ENCODE peak calls at places on chromosomes 1 and 21, in ten cellular contexts. I, F, A, L, X, T, G, W, M and S are unnamed samples.

GRCh38 chr1:156020293-156021086 is at the start of gene SSR2:
- DNase-seq in I (peak; percentile 92), F (peak; percentile 93), A (peak; percentile 85), L (peak; percentile 95), X (peak; percentile 82), T (peak; percentile 96), G (peak; percentile 35), W (peak; percentile 88), M (peak; percentile 82), S (peak; percentile 93)

GRCh38 chr1:67367370-67368345 is 60.0 kb downstream of the IL12RB2 start:
- DNase-seq in I (no peak), F (no peak), A (peak; percentile 31), L (peak; percentile 67), X (no peak), T (no peak), G (no peak), W (no peak), M (no peak), S (no peak)

GRCh38 chr1:53197301-53198205 is 929 bp downstream of the CPT2 start:
- DNase-seq in I (peak; percentile 43), F (no peak), A (no peak), L (peak; percentile 58), X (no peak), T (no peak), G (no peak), W (no peak), M (no peak), S (no peak)

GRCh38 chr1:204445860-204446412 is 34.3 kb upstream of the PPP1R15B start:
- DNase-seq in I (peak; percentile 76), F (peak; percentile 60), A (no peak), L (no peak), X (peak; percentile 66), T (peak; percentile 77), G (peak; percentile 14), W (peak; percentile 75), M (peak; percentile 73), S (no peak)

GRCh38 chr1:52892424-52892823 is 29.1 kb downstream of the ECHDC2 start:
- DNase-seq in I (no peak), F (no peak), A (no peak), L (no peak), X (no peak), T (no peak), G (no peak), W (no peak), M (no peak), S (no peak)

GRCh38 chr1:241408170-241408569 is 51.2 kb upstream of the RGS7 start:
- DNase-seq in I (peak; percentile 8), F (no peak), A (no peak), L (no peak), X (no peak), T (peak; percentile 47), G (no peak), W (no peak), M (no peak), S (no peak)

GRCh38 chr1:232590742-232591082 is 39.2 kb downstream of the SIPA1L2 start:
- DNase-seq in I (no peak), F (no peak), A (no peak), L (no peak), X (no peak), T (no peak), G (no peak), W (no peak), M (no peak), S (no peak)

GRCh38 chr21:26199471-26199870 is 28.9 kb upstream of the APP start:
- DNase-seq in I (no peak), F (no peak), A (no peak), L (no peak), X (no peak), T (no peak), G (no peak), W (no peak), M (no peak), S (no peak)

GRCh38 chr1:5859766-5860165 is 132.5 kb downstream of the NPHP4 start:
- DNase-seq in I (no peak), F (no peak), A (no peak), L (no peak), X (no peak), T (no peak), G (no peak), W (no peak), M (no peak), S (no peak)

GRCh38 chr1:179709841-179710329 is 33.2 kb upstream of the FAM163A start:
- DNase-seq in I (no peak), F (no peak), A (no peak), L (no peak), X (no peak), T (no peak), G (no peak), W (no peak), M (no peak), S (no peak)

GRCh38 chr1:168161459-168161858 is 17.3 kb upstream of the TIPRL start:
- DNase-seq in I (no peak), F (no peak), A (no peak), L (no peak), X (no peak), T (no peak), G (no peak), W (no peak), M (no peak), S (no peak)

GRCh38 chr1:93813076-93813475 is 65.9 kb downstream of the DNTTIP2 start:
- DNase-seq in I (no peak), F (no peak), A (no peak), L (no peak), X (no peak), T (no peak), G (no peak), W (no peak), M (no peak), S (no peak)

GRCh38 chr21:36976882-36977651 is 10.6 kb upstream of the HLCS start:
- DNase-seq in I (peak; percentile 91), F (peak; percentile 56), A (no peak), L (no peak), X (peak; percentile 30), T (peak; percentile 58), G (no peak), W (no peak), M (peak; percentile 34), S (no peak)